ENCODE peak calls at places on chromosomes 4 and X, in five cellular contexts. Z is breast epithelium, E is adrenal gland, K is astrocyte, L is brain microvascular endothelial cell. O is an unnamed sample.

GRCh38 chrX:13120017-13120416 is 75.6 kb upstream of the FAM9C start:
- DNase-seq in Z (no peak), E (peak), K (peak), L (peak), O (no peak)

GRCh38 chr4:75729836-75730235 is 5.5 kb downstream of the USO1 start:
- DNase-seq in Z (no peak), E (no peak), K (no peak), L (no peak), O (no peak)

GRCh38 chr4:13933163-13933562 is 305.6 kb upstream of the BOD1L1 start:
- DNase-seq in Z (no peak), E (no peak), K (peak), L (no peak), O (no peak)

GRCh38 chr4:179110356-179110755 is 1668.1 kb upstream of the AGA start:
- DNase-seq in Z (no peak), E (no peak), K (peak), L (peak), O (no peak)

GRCh38 chrX:102339312-102340298 is 92.6 kb downstream of the NXF2 start:
- DNase-seq in Z (no peak), E (no peak), K (no peak), L (no peak), O (no peak)

GRCh38 chrX:40527543-40527942 is 53.2 kb upstream of the ATP6AP2 start:
- DNase-seq in Z (no peak), E (no peak), K (no peak), L (no peak), O (no peak)

GRCh38 chr4:126405369-126405982 is 1090.7 kb downstream of the FAT4 start:
- DNase-seq in Z (no peak), E (no peak), K (peak), L (no peak), O (no peak)

GRCh38 chr4:98672583-98673281 is 14.3 kb upstream of the TSPAN5 start:
- DNase-seq in Z (no peak), E (no peak), K (no peak), L (no peak), O (no peak)

GRCh38 chrX:119753001-119753400 is 5.4 kb upstream of the SOWAHD start:
- DNase-seq in Z (no peak), E (no peak), K (no peak), L (no peak), O (no peak)

GRCh38 chrX:45172890-45173289 is 27.8 kb downstream of the DIPK2B start:
- DNase-seq in Z (no peak), E (no peak), K (peak), L (peak), O (no peak)

GRCh38 chr4:124684301-124684700 is 28.2 kb downstream of the ANKRD50 start:
- DNase-seq in Z (no peak), E (no peak), K (no peak), L (peak), O (no peak)

GRCh38 chr4:128009428-128009827 is 44.2 kb downstream of the ABHD18 start:
- DNase-seq in Z (no peak), E (no peak), K (no peak), L (no peak), O (no peak)

GRCh38 chr4:139278450-139278849 is 1.6 kb downstream of the MGARP start:
- DNase-seq in Z (no peak), E (peak), K (no peak), L (no peak), O (no peak)

GRCh38 chr4:139988863-139989765 is 164.9 kb downstream of the MAML3 start:
- DNase-seq in Z (no peak), E (peak), K (peak), L (peak), O (no peak)

GRCh38 chrX:120753413-120754251 is 122.0 kb downstream of the CT47B1 start:
- DNase-seq in Z (no peak), E (no peak), K (no peak), L (no peak), O (no peak)

GRCh38 chrX:95346854-95347253 is 1337.8 kb upstream of the DIAPH2 start:
- DNase-seq in Z (no peak), E (no peak), K (no peak), L (no peak), O (no peak)

GRCh38 chrX:13888284-13888683 is 71.4 kb upstream of the GPM6B start:
- DNase-seq in Z (no peak), E (no peak), K (no peak), L (peak), O (no peak)

GRCh38 chrX:107571296-107571998 is 56.9 kb upstream of the PRPS1 start:
- DNase-seq in Z (no peak), E (peak), K (peak), L (peak), O (no peak)

GRCh38 chr4:8920969-8921368 is 49.3 kb upstream of the HMX1 start:
- DNase-seq in Z (peak), E (no peak), K (no peak), L (no peak), O (no peak)

DNA sequence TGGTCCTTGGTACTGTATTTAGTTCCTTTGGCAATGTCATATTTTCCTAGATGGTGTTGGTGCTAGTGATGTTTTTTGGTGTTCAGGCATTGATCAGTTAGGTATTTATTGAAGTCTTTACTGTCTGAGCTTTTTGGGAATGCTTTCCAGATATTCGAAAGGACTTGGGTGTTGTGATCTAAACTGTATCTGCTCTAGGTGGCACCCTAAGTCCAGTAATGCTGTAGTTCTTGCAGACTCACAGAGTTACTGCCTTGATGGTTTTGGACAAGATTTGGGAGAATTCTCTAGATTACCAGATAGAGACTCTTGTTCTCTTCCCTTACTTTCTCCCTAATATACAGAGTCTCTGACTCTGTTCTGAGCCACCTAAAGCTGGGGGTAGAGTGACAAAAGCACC is 513.6 kb upstream of the PITX2 start:
- DNase-seq in Z (no peak), E (no peak), K (peak), L (peak), O (no peak)
- TF ChIP-seq CTCF in Z (no peak), E (no peak), K (peak), L (peak), O (no peak)

GRCh38 chrX:80282535-80282934 is 137.7 kb upstream of the TENT5D start:
- DNase-seq in Z (no peak), E (no peak), K (no peak), L (no peak), O (no peak)
- TF ChIP-seq CTCF in Z (no peak), E (peak), K (no peak), L (no peak), O (no peak)

DNA sequence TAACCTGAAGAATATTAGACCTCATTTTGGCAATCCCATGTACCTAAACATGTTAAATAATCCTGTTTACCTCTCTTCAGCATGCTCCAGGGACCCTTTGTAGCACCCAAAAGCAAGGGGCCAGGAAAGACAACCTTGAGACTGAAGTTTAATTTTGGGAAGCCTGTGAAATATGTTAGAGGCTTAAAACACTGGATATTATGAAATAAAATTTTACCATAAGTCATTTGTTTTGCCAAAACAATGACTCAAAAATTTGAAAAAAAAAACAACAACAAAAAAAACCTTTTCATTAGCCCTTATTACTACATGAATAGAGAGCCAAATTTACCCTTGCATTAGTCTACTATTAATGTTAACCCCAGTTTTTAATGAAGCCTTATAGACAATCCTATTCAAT is 49.7 kb downstream of the HMGB2 start:
- DNase-seq in Z (no peak), E (no peak), K (no peak), L (no peak), O (no peak)
- TF ChIP-seq CTCF in Z (no peak), E (no peak), K (no peak), L (no peak), O (no peak)

GRCh38 chr4:156596026-156596425 is 375.6 kb downstream of the PDGFC start:
- DNase-seq in Z (no peak), E (no peak), K (peak), L (peak), O (no peak)
- TF ChIP-seq CTCF in Z (no peak), E (no peak), K (no peak), L (no peak), O (no peak)

GRCh38 chr4:62402088-62402806 is 1202.1 kb downstream of the ADGRL3 start:
- DNase-seq in Z (no peak), E (no peak), K (no peak), L (no peak), O (no peak)

GRCh38 chr4:62408467-62408866 is 1208.3 kb downstream of the ADGRL3 start:
- DNase-seq in Z (no peak), E (no peak), K (no peak), L (no peak), O (no peak)

GRCh38 chr4:62410371-62411003 is 1210.4 kb downstream of the ADGRL3 start:
- DNase-seq in Z (no peak), E (no peak), K (no peak), L (no peak), O (no peak)

GRCh38 chr4:62407534-62407933 is 1207.4 kb downstream of the ADGRL3 start:
- DNase-seq in Z (no peak), E (no peak), K (no peak), L (no peak), O (no peak)
- TF ChIP-seq CTCF in Z (no peak), E (no peak), K (no peak), L (no peak), O (no peak)

DNA sequence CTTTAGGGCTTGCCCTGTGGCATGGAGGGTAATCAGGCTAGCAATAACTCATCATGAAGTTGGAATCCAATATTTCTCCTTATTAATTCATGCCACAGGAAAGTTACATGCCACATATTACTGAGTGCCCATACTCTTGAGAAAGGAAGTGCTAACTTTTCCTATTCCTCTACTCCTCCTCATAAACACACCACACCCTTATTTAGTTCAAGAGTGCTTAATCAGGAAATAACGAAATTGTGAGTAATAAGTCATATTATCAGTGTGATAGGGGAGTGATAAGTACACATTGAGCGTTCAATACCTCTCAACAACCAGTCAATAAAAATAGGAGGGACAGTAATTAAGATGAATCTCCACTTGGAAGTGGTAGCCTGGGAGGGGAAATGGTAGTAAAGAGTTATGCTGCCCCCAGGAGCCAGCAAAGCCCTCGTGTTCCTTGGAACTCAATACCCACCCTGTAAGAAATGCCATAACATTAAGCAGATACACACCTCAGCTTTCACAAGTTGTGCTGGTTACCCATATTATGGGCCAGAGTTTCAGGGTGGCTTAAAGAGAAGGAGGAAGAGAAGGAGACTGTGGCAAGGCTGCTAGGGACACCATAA is 410.0 kb upstream of the NR3C2 start:
- DNase-seq in Z (no peak), E (no peak), K (no peak), L (no peak), O (no peak)
- TF ChIP-seq CTCF in Z (no peak), E (no peak), K (no peak), L (no peak), O (no peak)

GRCh38 chr4:15963568-15963967 is 593 bp upstream of the FGFBP2 start:
- DNase-seq in Z (no peak), E (no peak), K (no peak), L (no peak), O (no peak)
- TF ChIP-seq CTCF in Z (no peak), E (no peak), K (no peak), L (no peak), O (no peak)

DNA sequence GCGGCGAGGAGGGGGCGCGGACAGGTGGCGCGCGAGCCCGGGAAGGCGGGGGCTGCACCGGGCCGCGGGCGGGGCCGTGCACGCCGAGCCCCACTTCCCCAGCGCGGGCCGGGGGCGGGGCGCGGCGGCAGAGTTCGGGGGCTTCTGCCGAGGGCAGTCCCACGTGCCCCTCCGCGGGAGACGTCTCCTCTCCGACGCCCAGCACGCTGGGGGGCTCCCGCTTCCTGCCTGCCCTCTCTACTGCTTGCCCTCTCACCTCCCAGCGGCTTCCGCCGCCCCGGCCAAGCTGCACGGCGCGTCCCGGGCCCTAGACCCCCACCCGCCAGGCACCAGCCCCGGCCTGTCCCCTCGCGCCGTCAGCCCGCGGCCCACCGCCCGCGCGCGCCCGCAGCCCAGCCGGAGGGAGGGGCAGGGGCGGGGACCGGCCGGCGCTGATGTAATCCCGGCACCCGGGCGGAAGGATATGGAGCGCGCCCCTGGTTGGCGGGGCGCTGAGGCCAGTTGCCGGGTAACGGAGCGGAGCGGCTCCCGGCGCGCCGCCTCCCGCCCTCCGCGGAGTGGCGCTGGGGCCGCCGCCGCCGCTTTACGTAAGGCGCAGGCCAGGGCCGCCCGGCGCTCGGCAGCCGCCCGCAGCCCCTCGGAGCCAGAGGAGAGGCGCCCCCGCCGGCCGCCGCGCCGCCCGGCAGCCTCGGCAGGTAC is at the start of gene KIAA0232:
- DNase-seq in Z (peak), E (peak), K (peak), L (peak), O (peak)
- TF ChIP-seq CTCF in Z (no peak), E (no peak), K (no peak), L (no peak), O (no peak)

GRCh38 chr4:19309365-19309764 is 942.3 kb upstream of the SLIT2 start:
- DNase-seq in Z (no peak), E (no peak), K (peak), L (peak), O (no peak)
- TF ChIP-seq CTCF in Z (no peak), E (peak), K (no peak), L (peak), O (no peak)

O was measured in nephron progenitor cell.